ENCODE peak calls at places on chromosomes 11 and 22, in five cellular contexts. Y, U, Z, G and D are unnamed samples.

GRCh38 chr22:23293720-23294119 is 113.4 kb downstream of the BCR start:
- DNase-seq in Y (no peak), U (no peak), Z (no peak), G (no peak), D (no peak)

GRCh38 chr22:43000441-43001175 is 14.3 kb downstream of the PACSIN2 start:
- DNase-seq in G (peak), Z (no peak), Y (no peak), U (peak), D (no peak)

GRCh38 chr11:19963697-19964340 is 196.5 kb downstream of the DBX1 start:
- DNase-seq in G (no peak), U (no peak), Y (no peak), Z (no peak), D (no peak)

GRCh38 chr11:64787526-64788320 is 9.4 kb upstream of the SF1 start:
- DNase-seq in Z (peak), G (peak), U (peak), Y (peak), D (peak)

GRCh38 chr11:1153105-1153950 is 4.4 kb upstream of the MUC5AC start:
- DNase-seq in U (peak), G (no peak), Z (peak), Y (no peak), D (no peak)

GRCh38 chr11:28383471-28383870 is 275.3 kb downstream of the METTL15 start:
- DNase-seq in Z (no peak), Y (no peak), U (no peak), G (no peak), D (no peak)

GRCh38 chr22:45818130-45819085 is 146.8 kb downstream of the ATXN10 start:
- DNase-seq in G (no peak), Y (peak), U (no peak), Z (no peak), D (no peak)

GRCh38 chr22:31272522-31273446 is 19.5 kb downstream of the PIK3IP1 start:
- DNase-seq in Z (peak), G (peak), U (peak), Y (peak), D (peak)

GRCh38 chr22:31944700-31945477 is 554 bp downstream of the YWHAH start:
- DNase-seq in U (peak), Y (peak), Z (peak), G (peak), D (no peak)

GRCh38 chr11:83827940-83828554 is 541.9 kb upstream of the CCDC90B start:
- DNase-seq in Y (no peak), G (peak), U (peak), Z (no peak), D (peak)

GRCh38 chr22:37065961-37066360 is 14.4 kb downstream of the KCTD17 start:
- DNase-seq in G (no peak), Y (no peak), U (no peak), Z (no peak), D (no peak)

GRCh38 chr22:31647516-31647915 is 14.5 kb downstream of the PISD start:
- DNase-seq in Z (no peak), G (peak), U (no peak), Y (no peak), D (no peak)

GRCh38 chr22:32535531-32536190 is 61.0 kb downstream of the FBXO7 start:
- DNase-seq in G (no peak), Y (no peak), U (no peak), Z (no peak), D (no peak)

GRCh38 chr11:12213920-12214319 is 103.5 kb downstream of the MICAL2 start:
- DNase-seq in Z (no peak), U (peak), Y (no peak), G (no peak), D (no peak)

GRCh38 chr22:23225724-23226496 is 45.6 kb downstream of the BCR start:
- DNase-seq in Z (peak), U (peak), G (peak), Y (no peak), D (peak)

GRCh38 chr11:105052487-105052886 is 7.4 kb upstream of the CARD16 start:
- DNase-seq in U (no peak), G (no peak), Z (no peak), Y (no peak), D (no peak)

GRCh38 chr22:50016988-50017700 is 4.6 kb upstream of the IL17REL start:
- DNase-seq in Z (no peak), U (no peak), Y (no peak), G (no peak), D (no peak)

GRCh38 chr11:130631119-130631518 is 182.7 kb downstream of the ADAMTS15 start:
- DNase-seq in U (peak), G (peak), Z (no peak), Y (no peak), D (no peak)
- H3K27ac ChIP-seq in U (peak), G (no peak), Z (no peak), Y (no peak), D (no peak)

GRCh38 chr11:36211735-36212430 is 77.3 kb downstream of the COMMD9 start:
- DNase-seq in U (no peak), Z (no peak), Y (no peak), G (no peak), D (no peak)
- TF ChIP-seq CTCF in U (no peak), Z (no peak), Y (no peak), G (no peak), D (no peak)

GRCh38 chr22:41831383-41831782 is 1.5 kb upstream of the SREBF2 start:
- DNase-seq in Z (no peak), U (no peak), G (peak), Y (no peak), D (no peak)
- H3K4me3 ChIP-seq in Z (no peak), U (no peak), G (no peak), Y (no peak), D (no peak)

GRCh38 chr11:10388096-10388495 is 67.0 kb upstream of the AMPD3 start:
- DNase-seq in Y (no peak), U (peak), G (no peak), Z (no peak), D (no peak)

GRCh38 chr11:10386861-10387208 is 68.2 kb upstream of the AMPD3 start:
- DNase-seq in Z (no peak), G (no peak), U (no peak), Y (no peak), D (no peak)

GRCh38 chr11:10386361-10386760 is 68.7 kb upstream of the AMPD3 start:
- DNase-seq in Z (no peak), U (no peak), Y (no peak), G (no peak), D (no peak)

GRCh38 chr11:10388574-10388973 is 66.5 kb upstream of the AMPD3 start:
- DNase-seq in Z (no peak), Y (no peak), U (no peak), G (peak), D (no peak)

GRCh38 chr11:10387209-10388083 is 67.6 kb upstream of the AMPD3 start:
- DNase-seq in Y (peak), Z (peak), G (peak), U (peak), D (no peak)
- H3K27ac ChIP-seq in Y (no peak), Z (peak), G (no peak), U (peak), D (no peak)

DNA sequence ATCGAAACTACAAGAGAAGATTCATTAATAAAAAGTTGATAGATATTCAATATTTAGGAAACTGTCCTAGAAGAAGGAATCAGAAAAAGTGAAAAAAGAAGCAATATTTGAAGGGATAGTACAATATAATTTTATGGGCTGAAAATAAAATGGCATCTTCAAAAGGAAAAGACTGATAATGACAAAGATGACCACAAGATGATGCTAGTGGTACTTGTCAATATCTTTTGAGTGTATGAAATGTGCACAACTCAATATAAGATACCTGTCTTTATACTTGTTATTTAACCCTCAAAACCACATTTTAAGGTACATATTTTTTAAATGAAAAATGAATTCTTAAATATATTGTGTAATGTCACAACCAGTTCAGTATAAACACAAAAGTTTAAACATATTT is 1059.6 kb upstream of the RAG2 start:
- DNase-seq in Z (no peak), Y (no peak), G (peak), U (peak), D (peak)
- TF ChIP-seq CTCF in Z (peak), Y (no peak), G (peak), U (peak), D (peak)

DNA sequence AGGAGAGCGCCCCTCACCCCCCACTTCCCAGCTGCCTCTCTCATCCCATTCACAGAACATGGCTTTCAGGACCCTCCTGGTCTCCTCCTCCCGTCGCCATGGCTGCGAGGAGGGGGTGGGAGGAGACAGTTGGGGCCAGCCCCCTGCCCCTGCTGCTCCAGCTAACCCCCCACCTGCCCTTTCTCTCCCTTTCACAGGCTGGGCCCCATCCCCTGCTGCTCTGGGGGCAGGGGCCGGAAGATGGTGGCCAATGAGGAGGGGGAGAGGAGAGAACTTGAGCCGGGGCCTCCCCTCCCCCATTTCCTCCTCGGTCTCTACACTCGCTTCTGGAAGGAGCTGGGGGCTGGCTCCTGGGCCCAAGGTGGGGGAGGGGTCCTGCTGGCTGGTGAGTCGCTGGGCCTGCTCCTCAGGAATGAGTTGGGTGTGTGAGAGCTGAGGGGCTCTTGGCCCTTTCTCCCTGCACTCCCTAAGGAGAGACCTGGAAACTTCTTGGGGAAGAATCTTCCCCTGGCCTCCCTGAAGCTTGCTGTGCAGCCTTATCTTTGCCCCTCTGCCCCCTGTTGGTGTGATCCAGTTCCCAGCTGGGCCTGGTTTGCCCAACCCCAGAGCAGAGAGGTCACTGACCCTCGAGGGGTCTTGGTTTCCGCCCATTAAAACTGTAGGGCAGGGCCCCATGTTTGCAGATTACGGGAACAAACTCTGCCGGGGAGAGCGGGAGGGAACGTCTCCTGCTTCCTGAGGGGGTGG is 10.2 kb downstream of the YPEL4 start:
- DNase-seq in Y (no peak), Z (no peak), U (peak), G (peak), D (peak)
- H3K4me3 ChIP-seq in Y (no peak), Z (peak), U (peak), G (peak), D (peak)

GRCh38 chr11:106176817-106177216 is 99.4 kb downstream of the AASDHPPT start:
- DNase-seq in G (no peak), U (no peak), Y (peak), Z (no peak), D (no peak)
- H3K27ac ChIP-seq in G (no peak), U (no peak), Y (peak), Z (no peak), D (no peak)

GRCh38 chr11:111365722-111366559 is 13.1 kb downstream of the POU2AF1 start:
- DNase-seq in U (no peak), Z (no peak), Y (no peak), G (no peak), D (no peak)
- TF ChIP-seq CTCF in U (no peak), Z (no peak), Y (no peak), G (no peak), D (no peak)

GRCh38 chr11:92765965-92766371 is 203.5 kb upstream of the MTNR1B start:
- DNase-seq in Z (peak), U (no peak), G (peak), Y (peak), D (peak)
- H3K4me3 ChIP-seq in Z (no peak), U (peak), G (no peak), Y (no peak), D (peak)

GRCh38 chr11:75189075-75189474 is 38.2 kb downstream of the SLCO2B1 start:
- DNase-seq in Y (no peak), G (no peak), U (no peak), Z (no peak), D (no peak)

GRCh38 chr11:75189911-75190310 is 39.0 kb downstream of the SLCO2B1 start:
- DNase-seq in U (no peak), Y (no peak), G (no peak), Z (no peak), D (no peak)

GRCh38 chr11:75190652-75191329 is 39.9 kb downstream of the SLCO2B1 start:
- DNase-seq in G (no peak), Y (no peak), Z (no peak), U (no peak), D (no peak)

GRCh38 chr11:75193271-75193670 is 42.4 kb downstream of the SLCO2B1 start:
- DNase-seq in Y (no peak), G (no peak), Z (peak), U (no peak), D (no peak)

DNA sequence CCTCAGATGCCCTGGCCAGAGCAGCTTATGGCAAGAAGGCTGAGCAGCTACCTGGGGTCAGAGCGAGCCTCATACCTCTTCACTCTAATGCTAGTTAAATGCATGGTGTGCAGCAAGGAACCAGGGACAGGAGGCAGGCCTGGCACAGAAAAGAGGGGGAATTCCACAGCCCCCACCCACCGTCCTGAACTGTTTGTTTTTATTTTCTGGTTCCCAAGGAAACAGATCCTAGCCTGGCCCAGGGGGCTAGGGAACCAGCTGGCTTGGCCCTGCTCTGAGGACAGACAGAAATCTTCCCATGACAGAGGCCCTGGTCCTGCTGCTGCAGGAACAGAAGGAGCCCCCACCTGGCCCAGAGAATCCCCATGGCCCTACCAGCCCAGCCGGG is 40.4 kb downstream of the SLCO2B1 start:
- DNase-seq in Y (no peak), Z (no peak), U (no peak), G (no peak), D (no peak)
- H3K27ac ChIP-seq in Y (no peak), Z (no peak), U (no peak), G (no peak), D (no peak)